ENCODE peak calls at places on chromosome 15, in four cellular contexts. V, E, F and P are unnamed samples.

GRCh38 chr15:64426845-64427465 is 33.4 kb upstream of the ZNF609 start:
- DNase-seq in V (peak), E (no peak), F (no peak), P (peak)

GRCh38 chr15:50227076-50227475 is 38.5 kb downstream of the HDC start:
- DNase-seq in V (no peak), E (no peak), F (no peak), P (no peak)

GRCh38 chr15:91694829-91695205 is 158.7 kb upstream of the SLCO3A1 start:
- DNase-seq in V (no peak), E (no peak), F (no peak), P (no peak)

GRCh38 chr15:65233651-65234050 is 22.4 kb upstream of the CILP start:
- DNase-seq in V (no peak), E (no peak), F (no peak), P (no peak)

GRCh38 chr15:42880121-42880520 is 40.5 kb downstream of the TTBK2 start:
- DNase-seq in V (no peak), E (no peak), F (no peak), P (no peak)

GRCh38 chr15:58010983-58011382 is 54.5 kb downstream of the ALDH1A2 start:
- DNase-seq in V (no peak), E (no peak), F (no peak), P (no peak)

GRCh38 chr15:39034816-39035215 is 470.2 kb upstream of the RASGRP1 start:
- DNase-seq in V (no peak), E (no peak), F (no peak), P (no peak)

GRCh38 chr15:29765234-29765841 is 56.9 kb downstream of the TJP1 start:
- DNase-seq in V (no peak), E (no peak), F (no peak), P (no peak)

GRCh38 chr15:58951388-58952060 is 18.0 kb upstream of the SLTM start:
- DNase-seq in V (no peak), E (no peak), F (no peak), P (no peak)

GRCh38 chr15:22912256-22912655 is 67.9 kb downstream of the CYFIP1 start:
- DNase-seq in V (no peak), E (no peak), F (no peak), P (no peak)

GRCh38 chr15:71526061-71526460 is 284.3 kb upstream of the NR2E3 start:
- DNase-seq in V (peak), E (no peak), F (no peak), P (no peak)

GRCh38 chr15:25762015-25762662 is 101.0 kb downstream of the ATP10A start:
- DNase-seq in V (no peak), E (no peak), F (no peak), P (no peak)

GRCh38 chr15:65766422-65767263 is 25.4 kb downstream of the DENND4A start:
- DNase-seq in V (no peak), E (no peak), F (no peak), P (no peak)

GRCh38 chr15:68829068-68829467 is 8.4 kb upstream of the ANP32A start:
- DNase-seq in V (peak), E (no peak), F (no peak), P (no peak)

GRCh38 chr15:43912991-43913927 is 86.5 kb downstream of the WDR76 start:
- DNase-seq in V (no peak), E (no peak), F (no peak), P (peak)

GRCh38 chr15:41936649-41937567 is 35.4 kb downstream of the EHD4 start:
- DNase-seq in V (no peak), E (no peak), F (no peak), P (no peak)

GRCh38 chr15:100861511-100861991 is 18.1 kb upstream of the ALDH1A3 start:
- DNase-seq in V (no peak), E (no peak), F (no peak), P (no peak)

GRCh38 chr15:80779658-80780415 is 667 bp downstream of the CEMIP start:
- DNase-seq in V (peak), E (no peak), F (no peak), P (no peak)

GRCh38 chr15:88704791-88705768 is 66.3 kb downstream of the ISG20 start:
- DNase-seq in V (peak), E (no peak), F (no peak), P (no peak)

GRCh38 chr15:65097651-65098263 is 17.2 kb downstream of the UBAP1L start:
- DNase-seq in V (no peak), E (no peak), F (no peak), P (no peak)

GRCh38 chr15:61063875-61064320 is 165.2 kb downstream of the RORA start:
- DNase-seq in V (no peak), E (no peak), F (no peak), P (no peak)

GRCh38 chr15:52261498-52262242 is 33.9 kb downstream of the MYO5C start:
- DNase-seq in V (peak), E (no peak), F (peak), P (no peak)

GRCh38 chr15:64897345-64897985 is 14.2 kb upstream of the ANKDD1A start:
- DNase-seq in V (no peak), E (no peak), F (no peak), P (no peak)

DNA sequence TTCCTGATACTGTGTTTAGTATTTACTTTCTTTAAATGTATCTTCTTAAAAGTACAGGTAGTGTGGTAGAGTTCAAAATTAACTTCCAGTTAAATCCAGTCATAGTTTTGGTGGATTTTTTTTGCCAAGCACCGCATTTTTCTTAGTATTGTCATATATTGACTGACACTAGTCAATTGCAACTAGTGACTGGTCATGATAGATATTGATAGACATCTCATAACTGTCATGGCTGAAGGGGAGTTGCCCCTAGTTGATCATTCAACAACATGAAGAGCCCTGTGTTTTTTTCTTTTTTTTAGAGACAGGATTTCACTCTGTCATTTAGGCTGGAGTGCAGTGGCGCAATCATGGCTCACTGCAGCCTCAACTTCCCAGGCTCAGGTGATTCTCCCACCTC is 22.1 kb downstream of the RAB8B start:
- DNase-seq in V (no peak), E (no peak), F (no peak), P (no peak)
- TF ChIP-seq REST in V (no peak), E (no peak), F (no peak), P (no peak)

GRCh38 chr15:84658788-84659411 is 901 bp upstream of the NMB start:
- DNase-seq in V (no peak), E (no peak), F (no peak), P (no peak)
- TF ChIP-seq REST in V (no peak), E (no peak), F (no peak), P (no peak)

DNA sequence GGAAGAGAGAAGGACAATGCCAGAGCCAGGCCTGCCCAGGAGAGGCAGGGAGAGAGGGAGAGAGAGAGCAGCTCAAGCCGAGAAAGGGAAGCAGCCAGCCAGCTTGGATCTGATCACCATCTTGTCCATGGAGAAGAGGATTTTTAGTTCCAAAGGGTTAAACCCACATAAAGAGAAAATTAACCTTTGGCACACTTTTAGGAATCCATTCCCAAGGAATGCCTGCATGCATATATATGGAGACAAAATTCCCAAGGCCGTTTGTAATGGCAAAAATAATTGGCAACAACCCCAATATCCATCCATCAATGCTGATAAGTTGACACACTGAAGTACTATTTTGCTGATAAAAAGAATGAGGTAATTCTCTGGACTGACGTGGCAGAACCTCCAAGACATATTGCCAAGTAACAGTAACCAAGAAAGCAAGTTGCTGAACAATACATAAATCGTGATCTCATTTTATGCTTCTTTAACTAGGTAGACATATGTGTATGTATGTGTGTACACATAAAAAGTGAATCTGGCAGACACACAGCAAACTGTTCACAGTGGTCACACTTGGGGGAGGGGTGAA is 7.5 kb upstream of the STRA6 start:
- DNase-seq in V (no peak), E (no peak), F (no peak), P (no peak)
- TF ChIP-seq REST in V (no peak), E (no peak), F (no peak), P (no peak)

GRCh38 chr15:78872155-78872971 is at the start of gene MORF4L1:
- DNase-seq in V (peak), E (peak), F (peak), P (peak)

GRCh38 chr15:78878356-78878755 is 5.7 kb downstream of the MORF4L1 start:
- DNase-seq in V (no peak), E (no peak), F (no peak), P (no peak)

GRCh38 chr15:78875107-78875914 is 2.6 kb downstream of the MORF4L1 start:
- DNase-seq in V (no peak), E (no peak), F (no peak), P (no peak)

GRCh38 chr15:78872972-78873795 is 494 bp downstream of the MORF4L1 start:
- DNase-seq in V (peak), E (peak), F (peak), P (peak)

GRCh38 chr15:78873796-78874761 is 1.4 kb downstream of the MORF4L1 start:
- DNase-seq in V (peak), E (peak), F (no peak), P (no peak)
- TF ChIP-seq REST in V (no peak), E (no peak), F (no peak), P (peak)

DNA sequence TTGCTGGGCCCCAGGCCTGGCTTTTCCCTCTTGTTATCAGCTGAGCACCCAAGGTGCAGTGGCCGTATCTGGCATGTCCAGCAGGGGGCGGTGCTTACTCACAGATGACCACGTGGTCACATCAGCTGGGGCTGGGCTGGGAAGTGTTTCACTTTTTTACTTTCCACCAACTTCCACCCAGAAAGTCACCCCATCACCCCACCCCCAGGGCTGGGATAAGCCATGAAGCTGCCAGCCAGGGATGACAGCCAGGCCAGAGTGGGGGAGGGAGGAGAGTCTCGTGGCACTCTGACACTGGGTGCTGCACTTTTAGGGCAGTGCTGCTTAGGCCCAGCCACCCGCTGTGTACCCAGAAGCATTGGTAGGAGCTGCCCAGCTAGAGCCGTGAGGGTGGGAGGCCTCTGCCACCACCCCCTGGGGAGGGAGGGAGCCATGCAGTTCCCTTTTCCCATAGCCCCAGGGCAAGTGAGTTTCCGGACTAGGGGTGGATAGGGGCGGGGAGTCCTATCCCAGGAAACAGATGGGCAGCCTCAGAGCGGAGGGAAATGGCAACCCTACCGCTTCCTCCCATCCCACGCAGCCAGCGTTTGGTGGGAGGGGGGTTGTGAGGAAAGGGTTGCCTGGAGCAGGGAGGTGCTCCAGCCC is 6.1 kb downstream of the PPCDC start:
- DNase-seq in V (peak), E (peak), F (peak), P (no peak)
- TF ChIP-seq REST in V (no peak), E (no peak), F (peak), P (no peak)

DNA sequence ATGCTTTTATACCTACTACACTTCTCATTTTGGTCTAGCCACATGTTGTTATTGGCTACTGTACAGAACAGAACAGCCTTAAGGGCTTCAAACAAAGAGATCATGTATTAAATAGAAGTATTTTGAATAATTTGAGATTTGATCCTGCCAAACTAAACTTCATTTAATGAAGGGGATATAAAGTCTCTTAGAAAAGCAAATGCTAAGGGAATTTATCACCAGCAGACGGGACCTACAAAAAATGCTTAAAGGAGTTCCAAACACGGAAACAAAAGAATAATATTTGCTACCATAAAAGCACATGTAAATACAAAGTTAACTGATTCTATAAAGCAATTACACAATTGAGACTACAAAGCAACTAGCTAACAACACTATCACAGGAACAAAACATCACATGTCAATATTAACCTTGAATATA is 23.6 kb upstream of the FMN1 start:
- DNase-seq in V (no peak), E (no peak), F (no peak), P (no peak)
- TF ChIP-seq REST in V (no peak), E (no peak), F (no peak), P (no peak)

GRCh38 chr15:40357723-40358491 is at the start of gene DISP2:
- DNase-seq in V (peak), E (peak), F (no peak), P (no peak)
- TF ChIP-seq REST in V (peak), E (peak), F (peak), P (peak)

DNA sequence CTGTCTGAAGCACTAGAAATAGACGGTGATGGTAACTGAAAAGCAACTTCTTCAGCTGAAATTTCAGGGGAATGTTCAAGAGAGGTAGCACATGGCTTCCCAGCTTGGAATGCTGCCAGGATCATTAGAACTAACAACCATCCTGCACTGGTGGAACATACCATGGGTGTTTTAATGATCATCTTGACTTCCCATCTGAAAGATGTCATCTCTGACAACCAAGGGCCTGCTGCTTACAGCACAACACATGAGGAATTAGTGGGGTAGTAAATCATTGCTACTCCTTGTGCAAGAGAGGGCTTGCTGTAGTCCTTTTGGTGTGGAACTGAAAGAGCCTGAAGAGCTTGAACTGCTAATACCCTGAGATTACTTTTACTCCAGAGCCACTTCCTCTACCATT is 853.7 kb downstream of the MCTP2 start:
- DNase-seq in V (no peak), E (no peak), F (no peak), P (no peak)
- TF ChIP-seq REST in V (no peak), E (no peak), F (no peak), P (no peak)

GRCh38 chr15:53447053-53447574 is 312.3 kb downstream of the WDR72 start:
- DNase-seq in V (no peak), E (no peak), F (no peak), P (no peak)

GRCh38 chr15:53447742-53448141 is 311.7 kb downstream of the WDR72 start:
- DNase-seq in V (no peak), E (no peak), F (no peak), P (no peak)

GRCh38 chr15:53446376-53446775 is 313.1 kb downstream of the WDR72 start:
- DNase-seq in V (no peak), E (no peak), F (no peak), P (no peak)

GRCh38 chr15:53445531-53445930 is 313.9 kb downstream of the WDR72 start:
- DNase-seq in V (no peak), E (no peak), F (no peak), P (no peak)

DNA sequence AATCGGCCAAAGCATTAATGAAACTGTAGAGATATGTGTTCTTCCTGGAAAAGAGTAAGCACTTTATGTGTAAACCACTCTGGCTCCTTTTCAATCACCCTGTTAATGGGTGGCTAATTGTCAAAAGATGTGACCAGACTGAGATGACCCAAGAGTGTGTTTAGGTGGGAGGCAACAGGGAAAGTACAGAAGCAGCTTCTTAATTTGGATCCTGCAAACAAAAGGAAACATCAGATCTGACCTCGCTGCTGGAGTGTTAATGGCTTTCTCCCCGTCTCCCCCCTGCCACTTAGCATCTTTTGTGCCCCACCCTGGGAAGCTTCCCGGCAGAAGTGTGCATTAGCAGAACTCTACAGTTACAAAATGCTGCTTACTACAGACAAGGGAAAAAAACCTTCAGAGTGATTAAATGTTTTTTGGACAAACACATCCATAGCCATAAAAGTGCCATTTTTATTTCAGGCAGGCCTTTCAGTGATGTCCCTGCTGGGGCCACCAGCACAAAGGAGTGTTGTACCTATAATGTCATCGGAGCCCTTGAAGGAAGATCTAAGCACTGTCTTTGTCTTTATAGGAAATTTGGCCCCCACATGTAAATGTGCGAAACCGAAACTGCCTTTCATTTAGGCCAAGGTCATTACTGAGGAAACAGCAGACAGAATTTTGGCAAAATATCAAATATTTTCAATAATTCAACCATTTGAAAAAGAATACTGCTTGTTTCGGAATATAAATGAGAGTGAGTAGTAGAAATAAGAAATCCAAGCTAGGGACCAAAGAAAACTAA is 311.1 kb downstream of the WDR72 start:
- DNase-seq in V (no peak), E (no peak), F (no peak), P (no peak)
- TF ChIP-seq REST in V (no peak), E (no peak), F (no peak), P (no peak)

DNA sequence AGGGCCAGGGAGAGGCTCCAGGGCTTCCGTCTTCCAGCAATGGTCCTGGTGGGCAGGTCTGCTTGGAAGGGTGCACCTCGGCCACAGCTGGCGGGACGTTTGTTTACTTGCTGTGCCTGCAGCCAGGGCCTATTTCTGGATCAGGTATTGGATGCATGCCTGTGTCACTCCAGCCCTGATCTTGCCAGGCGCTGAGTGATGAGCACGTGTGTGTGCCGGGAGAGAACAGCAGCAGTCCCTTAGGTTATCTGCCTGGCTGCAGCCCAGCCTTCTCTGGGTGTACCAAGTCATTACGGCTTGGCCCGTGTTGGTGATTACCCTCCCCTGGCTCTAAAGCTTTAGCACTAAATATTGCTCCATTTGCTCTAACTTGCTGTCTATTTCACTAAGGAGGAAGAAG is 14.9 kb downstream of the CCDC32 start:
- DNase-seq in V (no peak), E (peak), F (no peak), P (no peak)
- TF ChIP-seq REST in V (no peak), E (no peak), F (no peak), P (no peak)